ENCODE peak calls at places on chromosomes 2 and 18, in five cellular contexts. I, C, F, B and X are unnamed samples.

GRCh38 chr2:21438949-21439348 is 315.2 kb downstream of the TDRD15 start:
- DNase-seq in C (peak), I (no peak), F (peak), B (peak), X (no peak)

GRCh38 chr2:135965756-135966155 is 19.7 kb downstream of the DARS1 start:
- DNase-seq in B (no peak), I (no peak), F (no peak), C (no peak), X (no peak)

GRCh38 chr2:129862668-129863067 is 116.8 kb upstream of the RAB6C start:
- DNase-seq in I (no peak), B (no peak), C (no peak), F (no peak), X (no peak)

GRCh38 chr2:86014493-86014892 is 91.2 kb downstream of the POLR1A start:
- DNase-seq in C (no peak), I (no peak), F (no peak), B (no peak), X (peak)

GRCh38 chr18:13257361-13257980 is 38.9 kb downstream of the LDLRAD4 start:
- DNase-seq in C (no peak), F (no peak), I (no peak), B (no peak), X (no peak)

GRCh38 chr2:127078691-127079270 is 28.2 kb downstream of the BIN1 start:
- DNase-seq in I (no peak), C (no peak), B (no peak), F (no peak), X (no peak)

GRCh38 chr2:30690126-30690561 is 117.1 kb downstream of the CAPN13 start:
- DNase-seq in B (no peak), C (no peak), F (no peak), I (no peak), X (no peak)

GRCh38 chr18:35099911-35100310 is 58.7 kb downstream of the MAPRE2 start:
- DNase-seq in B (peak), F (peak), I (no peak), C (peak), X (no peak)

GRCh38 chr2:193810533-193810932 is 1615.8 kb upstream of the TMEFF2 start:
- DNase-seq in I (no peak), C (no peak), B (no peak), F (peak), X (no peak)

GRCh38 chr2:218026676-218027425 is 24.1 kb upstream of the TNS1 start:
- DNase-seq in I (no peak), B (no peak), C (no peak), F (no peak), X (peak)

GRCh38 chr2:28915939-28916338 is 21.5 kb downstream of the WDR43 start:
- DNase-seq in F (peak), C (no peak), B (no peak), I (no peak), X (no peak)

GRCh38 chr2:71631411-71631931 is 178.1 kb downstream of the DYSF start:
- DNase-seq in I (no peak), F (peak), C (no peak), B (no peak), X (no peak)

GRCh38 chr2:3465844-3466481 is 53.4 kb downstream of the ADI1 start:
- DNase-seq in F (peak), C (peak), B (peak), I (no peak), X (no peak)

GRCh38 chr2:65916785-65917295 is 484.4 kb upstream of the SPRED2 start:
- DNase-seq in B (no peak), I (no peak), F (no peak), C (no peak), X (no peak)

GRCh38 chr2:56130463-56131070 is 53.2 kb upstream of the CCDC85A start:
- DNase-seq in C (no peak), B (peak), F (peak), I (no peak), X (no peak)

GRCh38 chr2:59776726-59777008 is 776.8 kb downstream of the BCL11A start:
- DNase-seq in I (no peak), B (no peak), F (no peak), C (no peak), X (no peak)

GRCh38 chr18:35172009-35172408 is 68.8 kb upstream of the ZNF397 start:
- DNase-seq in I (no peak), B (no peak), F (no peak), C (no peak), X (no peak)

GRCh38 chr2:12960671-12961070 is 243.9 kb downstream of the TRIB2 start:
- DNase-seq in I (no peak), F (no peak), C (no peak), B (no peak), X (no peak)

GRCh38 chr2:186887107-186888090 is 38.4 kb upstream of the ZSWIM2 start:
- DNase-seq in B (peak), I (peak), F (peak), C (no peak), X (no peak)

GRCh38 chr2:54366487-54367280 is 89.4 kb upstream of the SPTBN1 start:
- DNase-seq in F (peak), B (no peak), I (no peak), C (no peak), X (no peak)

GRCh38 chr18:59055345-59056032 is 84.2 kb upstream of the SEC11C start:
- DNase-seq in F (no peak), B (peak), I (no peak), C (no peak), X (no peak)

GRCh38 chr18:62880673-62881364 is 165.5 kb downstream of the PHLPP1 start:
- DNase-seq in B (no peak), F (peak), C (no peak), I (no peak), X (no peak)

GRCh38 chr18:9711361-9712129 is 3.4 kb downstream of the RAB31 start:
- DNase-seq in B (no peak), I (peak), C (no peak), F (no peak), X (peak)

GRCh38 chr2:188291142-188291616 is 495 bp upstream of the GULP1 start:
- DNase-seq in I (no peak), B (peak), C (no peak), F (peak), X (no peak)

GRCh38 chr2:28233070-28233718 is 159.5 kb upstream of the FOSL2 start:
- DNase-seq in C (no peak), I (no peak), B (peak), F (peak), X (no peak)

GRCh38 chr2:196274387-196274809 is 103.0 kb upstream of the STK17B start:
- DNase-seq in F (peak), B (peak), C (no peak), I (peak), X (no peak)

GRCh38 chr18:38487521-38487920 is 921.9 kb upstream of the CELF4 start:
- DNase-seq in I (no peak), C (no peak), F (no peak), B (no peak), X (no peak)

GRCh38 chr2:37588316-37588777 is 83.1 kb downstream of the CDC42EP3 start:
- DNase-seq in B (peak), F (peak), C (no peak), I (no peak), X (no peak)

GRCh38 chr2:174487536-174488162 is 820 bp upstream of the GPR155 start:
- DNase-seq in C (no peak), F (no peak), I (no peak), B (peak), X (no peak)

GRCh38 chr18:27996792-27997191 is 180.1 kb downstream of the CDH2 start:
- DNase-seq in F (peak), I (no peak), C (no peak), B (peak), X (no peak)

GRCh38 chr2:72974436-72974754 is 57.1 kb downstream of the EMX1 start:
- DNase-seq in F (no peak), C (no peak), I (no peak), B (no peak), X (no peak)

GRCh38 chr2:140851258-140851657 is 1279.6 kb downstream of the LRP1B start:
- DNase-seq in I (no peak), C (no peak), B (no peak), F (no peak), X (no peak)

GRCh38 chr2:219434718-219435525 is at the start of gene SPEG:
- DNase-seq in F (no peak), B (no peak), I (no peak), C (no peak), X (no peak)

GRCh38 chr2:138501427-138502252 is at the start of gene SPOPL:
- DNase-seq in C (peak), F (peak), I (peak), B (peak), X (peak)

GRCh38 chr18:59569321-59569720 is 127.9 kb downstream of the CCBE1 start:
- DNase-seq in F (no peak), I (no peak), C (no peak), B (no peak), X (no peak)

GRCh38 chr2:192123847-192124246 is 70.9 kb downstream of the TMEFF2 start:
- DNase-seq in F (peak), I (no peak), B (peak), C (no peak), X (no peak)

GRCh38 chr2:143841935-143842334 is 678.0 kb downstream of the ZEB2 start:
- DNase-seq in B (peak), F (peak), C (no peak), I (no peak), X (no peak)

GRCh38 chr18:48408111-48408726 is 964 bp downstream of the ZBTB7C start:
- DNase-seq in I (peak), F (no peak), C (no peak), B (peak), X (no peak)

GRCh38 chr18:48407358-48407757 is 1.8 kb downstream of the ZBTB7C start:
- DNase-seq in I (no peak), F (no peak), C (no peak), B (no peak), X (no peak)

GRCh38 chr18:48410095-48410920 is 1.1 kb upstream of the ZBTB7C start:
- DNase-seq in B (peak), F (peak), C (no peak), I (peak), X (peak)

GRCh38 chr18:48408727-48409590 is at the start of gene ZBTB7C:
- DNase-seq in B (no peak), F (no peak), I (peak), C (no peak), X (no peak)

GRCh38 chr18:48409591-48410094 is 460 bp upstream of the ZBTB7C start:
- DNase-seq in C (no peak), B (peak), F (no peak), I (peak), X (no peak)
- TF ChIP-seq CTCF in C (peak), B (no peak), F (no peak), I (no peak), X (no peak)

DNA sequence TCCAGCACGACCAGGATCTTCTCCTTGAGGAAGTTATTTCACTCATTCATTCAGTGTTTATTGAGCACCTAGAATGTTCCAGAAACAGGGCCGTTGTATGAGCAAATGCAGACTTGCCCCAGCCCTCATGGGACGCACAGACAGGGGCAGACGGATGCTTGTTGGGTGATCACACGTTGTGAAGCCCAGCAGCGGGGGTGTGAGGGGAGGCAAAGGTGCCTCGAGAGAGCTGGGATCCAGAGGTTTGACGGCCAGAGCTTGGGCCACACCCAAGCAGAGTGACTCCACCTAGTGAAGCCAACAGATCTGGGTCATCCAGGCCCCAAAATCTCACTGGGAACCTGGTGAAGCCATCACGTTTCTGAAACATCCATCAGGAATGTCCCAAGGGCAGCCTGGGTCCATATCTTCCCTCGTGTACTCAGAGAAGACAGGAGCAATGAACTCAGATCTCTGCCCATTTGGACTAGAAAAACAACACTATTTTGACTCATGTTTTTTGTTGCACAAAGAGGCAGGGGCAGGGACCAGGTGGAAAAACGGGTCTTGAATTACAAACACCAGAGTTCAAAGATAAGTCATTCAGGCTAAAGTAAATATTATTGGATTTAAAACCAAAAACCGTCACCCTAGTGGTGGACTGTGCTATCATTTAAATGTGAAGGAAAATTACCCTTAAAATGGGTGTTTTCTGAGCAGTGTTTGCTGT is 54.9 kb upstream of the RBM44 start:
- DNase-seq in B (no peak), C (no peak), F (peak), I (no peak), X (no peak)
- TF ChIP-seq CTCF in B (no peak), C (peak), F (peak), I (no peak), X (no peak)

GRCh38 chr18:24014062-24014985 is at the start of gene TTC39C:
- DNase-seq in B (peak), F (peak), C (no peak), I (peak), X (peak)
- TF ChIP-seq CTCF in B (no peak), F (no peak), C (no peak), I (no peak), X (no peak)

DNA sequence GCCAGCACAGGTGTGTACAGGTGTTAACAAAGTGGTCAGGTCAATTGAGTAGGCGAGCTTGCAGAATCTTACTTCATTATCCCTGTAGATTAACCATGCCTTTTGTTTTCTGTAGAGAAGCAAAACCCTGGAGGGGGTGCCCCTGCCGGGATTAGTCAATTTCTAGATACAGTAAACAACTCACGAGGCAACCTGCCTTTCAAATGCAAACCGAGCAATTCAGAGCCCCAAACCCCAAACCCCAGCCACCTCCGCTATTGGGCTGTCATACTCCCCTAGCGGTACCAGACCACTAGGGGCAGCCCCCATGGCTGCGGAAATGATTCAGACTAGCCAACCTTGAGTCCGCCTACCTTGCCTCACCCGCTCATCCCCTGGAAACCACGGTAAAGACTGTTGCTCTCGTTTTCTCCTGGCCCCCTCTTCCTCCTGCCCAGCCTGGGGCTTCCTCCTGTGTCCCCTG is 61.4 kb upstream of the KIF5C start:
- DNase-seq in C (no peak), B (no peak), F (no peak), I (peak), X (no peak)
- TF ChIP-seq CTCF in C (peak), B (no peak), F (no peak), I (no peak), X (no peak)

DNA sequence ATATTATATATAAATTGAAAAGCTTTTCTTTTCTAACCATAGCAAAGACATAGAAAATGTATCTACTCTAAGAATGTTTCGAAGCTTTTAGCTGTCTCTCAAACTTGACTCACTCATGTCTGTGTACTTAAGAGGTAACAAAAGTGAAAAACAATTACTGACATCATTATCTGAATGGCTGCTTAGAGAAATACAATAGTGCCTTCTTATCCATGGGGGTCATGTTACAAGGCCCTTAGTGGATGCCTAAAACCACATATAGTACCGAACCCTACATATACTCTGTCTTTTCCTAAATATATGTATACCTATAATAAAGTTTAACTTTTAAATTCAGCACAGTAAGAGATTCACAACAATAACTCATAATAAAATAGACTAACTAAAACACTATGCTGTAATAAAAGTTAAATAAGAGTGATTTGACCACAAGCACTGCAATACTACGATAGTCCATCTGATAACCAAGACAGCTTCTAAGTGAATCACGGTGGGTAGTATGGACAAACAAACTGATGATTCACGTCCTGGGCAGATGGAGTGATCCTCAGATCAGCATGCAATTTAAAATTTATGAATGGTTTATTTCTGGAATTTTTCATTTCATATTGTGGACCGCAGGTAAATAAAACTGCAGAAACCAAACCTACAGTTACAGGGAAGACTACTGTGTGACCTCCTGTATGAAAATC is 246.2 kb downstream of the XIRP2 start:
- DNase-seq in F (peak), C (peak), I (no peak), B (peak), X (no peak)
- TF ChIP-seq CTCF in F (no peak), C (no peak), I (no peak), B (no peak), X (no peak)

GRCh38 chr2:26521054-26521912 is 43.4 kb upstream of the OTOF start:
- DNase-seq in B (no peak), F (peak), C (no peak), I (peak), X (no peak)
- TF ChIP-seq CTCF in B (no peak), F (peak), C (peak), I (no peak), X (no peak)

GRCh38 chr2:181457741-181458425 is 697 bp downstream of the ITGA4 start:
- DNase-seq in F (peak), B (peak), I (peak), C (no peak), X (peak)
- TF ChIP-seq CTCF in F (no peak), B (no peak), I (no peak), C (no peak), X (no peak)

DNA sequence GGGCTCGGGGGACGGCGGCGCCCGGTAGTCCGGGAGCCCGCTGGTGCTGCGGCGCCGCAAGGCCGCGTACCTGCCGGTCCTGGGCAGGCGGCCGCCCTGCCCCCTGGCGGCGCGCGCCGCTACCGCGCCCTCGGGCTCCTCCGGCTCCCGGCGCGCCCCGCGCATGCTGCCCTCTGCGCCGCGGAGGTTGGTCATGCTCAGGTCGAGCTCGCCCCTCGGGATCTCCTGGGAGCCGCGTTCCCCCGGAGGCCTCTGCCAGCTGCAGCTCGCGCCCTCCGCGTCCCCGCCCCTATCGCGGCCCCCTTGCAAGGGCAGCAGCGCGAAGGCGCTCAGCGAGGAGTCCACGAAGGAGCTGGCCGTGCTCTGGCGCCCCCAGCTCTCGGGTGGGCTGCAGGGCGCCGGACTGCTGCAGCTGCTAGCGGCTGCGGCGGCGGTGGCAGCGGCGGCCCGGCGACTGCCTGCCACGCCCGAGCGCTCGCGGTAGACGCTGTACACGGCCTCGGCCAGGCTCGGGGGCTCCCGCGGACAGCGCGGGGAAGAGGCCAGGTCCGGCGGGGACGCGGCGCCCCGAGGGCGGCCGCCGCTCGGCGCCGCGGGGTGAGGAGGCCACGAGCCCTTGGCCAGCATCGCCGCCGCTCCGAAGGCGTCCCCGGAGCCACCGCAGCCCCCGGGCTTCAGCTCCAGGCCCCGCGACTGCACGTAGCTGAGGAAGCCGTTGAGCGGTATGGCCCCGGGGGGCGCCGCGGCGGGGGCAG is 4.5 kb downstream of the TMEM200C start:
- DNase-seq in I (peak), F (peak), B (no peak), C (no peak), X (no peak)
- TF ChIP-seq CTCF in I (peak), F (no peak), B (no peak), C (no peak), X (peak)